ENCODE peak calls at places on chromosomes 1 and 21, in nine cellular contexts. F, H, C, E, S, G, V, I and M are unnamed samples.

GRCh38 chr1:97308131-97308530 is 586.5 kb downstream of the PTBP2 start:
- DNase-seq in I (no peak), S (no peak), G (no peak), E (no peak), V (no peak), H (no peak), F (peak; percentile 61), C (no peak), M (no peak)

GRCh38 chr1:203638076-203638475 is 11.4 kb downstream of the ATP2B4 start:
- DNase-seq in C (no peak), G (no peak), V (no peak), I (no peak), F (no peak), S (no peak), H (no peak), E (no peak), M (no peak)

GRCh38 chr1:152479792-152480595 is 30.6 kb upstream of the LCE5A start:
- DNase-seq in G (peak; percentile 66), S (no peak), C (peak; percentile 58), V (peak; percentile 83), F (peak; percentile 58), I (no peak), E (peak; percentile 63), H (peak; percentile 89), M (peak; percentile 43)

GRCh38 chr1:193070395-193070753 is 11.0 kb downstream of the RO60 start:
- DNase-seq in G (no peak), H (peak; percentile 50), C (peak; percentile 54), E (no peak), S (no peak), I (no peak), V (no peak), F (no peak), M (no peak)

GRCh38 chr1:204304067-204304466 is 55.7 kb downstream of the PLEKHA6 start:
- DNase-seq in C (no peak), S (peak; percentile 68), E (no peak), H (no peak), I (no peak), F (no peak), V (peak; percentile 86), G (peak; percentile 75), M (no peak)

GRCh38 chr1:200739499-200740290 is 1.0 kb downstream of the CAMSAP2 start:
- DNase-seq in E (no peak), C (no peak), F (peak; percentile 51), H (no peak), S (peak; percentile 79), I (peak; percentile 21), G (peak; percentile 45), V (peak; percentile 15), M (no peak)

GRCh38 chr1:45973106-45973505 is 159.3 kb downstream of the PIK3R3 start:
- DNase-seq in F (no peak), S (no peak), H (no peak), I (peak; percentile 32), G (no peak), C (no peak), E (no peak), V (no peak), M (no peak)

GRCh38 chr21:30710499-30710898 is 8.1 kb downstream of the KRTAP21-3 start:
- DNase-seq in V (no peak), G (no peak), I (no peak), C (no peak), H (no peak), S (no peak), E (no peak), F (no peak), M (no peak)

GRCh38 chr1:25744636-25745425 is 55.2 kb upstream of the SELENON start:
- DNase-seq in I (no peak), C (no peak), E (no peak), S (no peak), V (no peak), H (no peak), G (no peak), F (no peak), M (no peak)

GRCh38 chr1:14183312-14183711 is 415.2 kb upstream of the KAZN start:
- DNase-seq in I (no peak), E (no peak), C (no peak), F (no peak), G (no peak), S (peak; percentile 57), H (no peak), V (peak; percentile 75), M (no peak)

GRCh38 chr1:247266053-247266452 is 10.2 kb downstream of the VN1R5 start:
- DNase-seq in I (no peak), E (no peak), S (no peak), F (peak; percentile 26), V (no peak), G (peak; percentile 76), H (no peak), C (no peak), M (no peak)

GRCh38 chr1:8776104-8776503 is 41.3 kb downstream of the RERE start:
- DNase-seq in C (no peak), I (no peak), V (peak; percentile 31), F (no peak), S (no peak), H (no peak), E (no peak), G (no peak), M (no peak)

GRCh38 chr1:110056776-110057175 is 13.7 kb downstream of the ALX3 start:
- DNase-seq in G (peak; percentile 13), F (peak; percentile 95), S (no peak), I (no peak), E (no peak), H (no peak), C (no peak), V (no peak), M (no peak)

GRCh38 chr1:94095112-94095637 is 25.8 kb downstream of the ABCA4 start:
- DNase-seq in H (no peak), S (no peak), I (peak; percentile 70), C (no peak), E (no peak), G (no peak), V (no peak), F (peak; percentile 89), M (no peak)

GRCh38 chr1:167105150-167105840 is 11.4 kb downstream of the STYXL2 start:
- DNase-seq in G (peak; percentile 62), E (no peak), S (no peak), F (no peak), V (no peak), I (no peak), H (no peak), C (peak; percentile 19), M (no peak)

GRCh38 chr1:163844393-163844948 is 522.7 kb downstream of the NUF2 start:
- DNase-seq in H (no peak), C (no peak), S (no peak), G (peak; percentile 8), I (no peak), V (no peak), E (no peak), F (peak; percentile 94), M (no peak)

GRCh38 chr1:216805233-216805632 is 82.0 kb upstream of the ESRRG start:
- DNase-seq in E (no peak), I (no peak), V (no peak), F (no peak), H (no peak), C (no peak), S (no peak), G (no peak), M (no peak)

GRCh38 chr21:25324666-25325065 is 282.6 kb downstream of the MRPL39 start:
- DNase-seq in S (no peak), E (no peak), I (no peak), H (no peak), V (no peak), C (no peak), G (no peak), F (no peak), M (no peak)

GRCh38 chr1:243443557-243443956 is 187.7 kb downstream of the SDCCAG8 start:
- DNase-seq in I (no peak), C (no peak), G (no peak), S (no peak), E (no peak), H (no peak), F (no peak), V (no peak), M (no peak)

GRCh38 chr1:174966000-174966572 is 33.7 kb upstream of the CACYBP start:
- DNase-seq in V (no peak), C (no peak), I (no peak), E (no peak), H (no peak), G (peak; percentile 69), F (no peak), S (no peak), M (no peak)

GRCh38 chr1:74755475-74755874 is 22.5 kb downstream of the TYW3 start:
- DNase-seq in S (no peak), H (no peak), V (no peak), G (no peak), I (no peak), F (no peak), C (no peak), E (no peak), M (no peak)
- H3K4me1 ChIP-seq in S (peaks cover 11% of the 10 kb centered on the region), H (no peaks in the 10 kb centered on the region), V (peaks cover 7% of the 10 kb centered on the region), G (no peaks in the 10 kb centered on the region), I (no peaks in the 10 kb centered on the region), F (no peaks in the 10 kb centered on the region), C (no peaks in the 10 kb centered on the region), E (no peaks in the 10 kb centered on the region), M (no peaks in the 10 kb centered on the region)

DNA sequence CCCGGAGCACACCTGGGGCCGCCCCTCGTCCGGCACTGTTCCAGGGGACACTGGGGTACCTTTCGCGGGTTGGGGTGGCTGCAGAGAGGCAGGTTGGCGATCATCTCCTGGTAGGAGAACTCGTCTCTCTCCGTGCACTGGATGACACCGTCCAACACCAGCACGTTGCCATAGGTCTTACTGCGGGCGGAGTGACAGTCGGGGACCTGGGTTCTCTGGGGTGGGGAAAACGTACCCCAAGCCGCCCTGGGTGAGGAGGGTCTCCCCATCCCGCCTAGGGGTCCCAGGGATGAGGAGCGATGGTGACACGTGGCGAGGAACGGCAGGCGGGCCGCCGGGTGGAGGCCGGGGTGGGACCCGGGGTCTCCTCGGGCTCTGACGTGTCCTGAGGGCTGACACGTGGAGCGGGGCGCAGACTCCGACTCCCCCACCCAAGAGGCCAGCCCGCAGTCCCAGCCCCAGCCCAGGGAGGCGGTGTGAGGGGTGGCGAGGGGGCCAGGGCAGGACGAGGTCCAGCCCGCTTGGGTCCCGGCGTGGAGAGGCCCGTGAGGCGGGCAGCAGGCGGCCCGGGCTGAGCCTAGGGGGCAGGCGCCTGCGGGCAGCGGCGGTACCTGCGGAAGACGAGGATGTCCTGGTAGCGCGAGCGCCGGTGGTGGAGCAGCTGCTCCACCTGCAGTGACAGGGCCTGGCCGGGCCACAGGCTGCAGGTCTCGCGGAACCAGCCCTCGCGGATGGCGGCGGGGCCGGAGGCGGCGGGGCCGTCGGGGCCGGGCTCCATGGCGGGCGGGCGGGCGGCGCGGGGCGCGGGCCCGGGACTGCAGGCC is 440 bp downstream of the SRM start:
- DNase-seq in E (no peak), G (no peak), C (peak; percentile 21), I (no peak), F (peak; percentile 54), H (peak; percentile 24), V (peak; percentile 52), S (no peak), M (peak; percentile 78)
- TF ChIP-seq EZH2phosphoT487 in E (no peak), G (no peak), C (no peak), I (no peak), F (no peak), H (no peak), V (no peak), S (no peak), M (no peak)

GRCh38 chr1:40789675-40790430 is 6.3 kb downstream of the KCNQ4 start:
- DNase-seq in V (no peak), F (no peak), G (no peak), H (no peak), S (no peak), I (no peak), E (no peak), C (no peak), M (no peak)
- H3K4me1 ChIP-seq in V (no peaks in the 10 kb centered on the region), F (no peaks in the 10 kb centered on the region), G (no peaks in the 10 kb centered on the region), H (no peaks in the 10 kb centered on the region), S (peaks cover 4% of the 10 kb centered on the region), I (no peaks in the 10 kb centered on the region), E (no peaks in the 10 kb centered on the region), C (peaks cover under 1% of the 10 kb centered on the region), M (no peaks in the 10 kb centered on the region)

GRCh38 chr21:31780944-31781343 is 49.0 kb upstream of the SCAF4 start:
- DNase-seq in C (peak; percentile 67), H (peak; percentile 68), E (peak; percentile 47), S (no peak), I (peak; percentile 54), V (peak; percentile 21), G (peak; percentile 72), F (no peak), M (no peak)
- TF ChIP-seq EZH2phosphoT487 in C (no peak), H (no peak), E (no peak), S (no peak), I (no peak), V (no peak), G (no peak), F (no peak), M (no peak)